ENCODE peak calls at places on chromosomes 1 and 21, in seven cellular contexts. R is GM20000, E is foreskin fibroblast, T is body of pancreas, L is fibroblast of mammary gland, S is OCI-LY7, Z is neural crest cell. A is an unnamed sample.

GRCh38 chr1:70487910-70488665 is 77.0 kb downstream of the CTH start:
- DNase-seq in R (peak; percentile 46), T (peak; percentile 49), L (peak; percentile 58), S (peak; percentile 56), E (peak; percentile 52), Z (peak; percentile 16), A (peak; percentile 25)

GRCh38 chr1:225427249-225428065 is at the start of gene LBR:
- DNase-seq in E (peak; percentile 61), S (no peak), R (no peak), L (no peak), T (no peak), Z (peak; percentile 37), A (no peak)

GRCh38 chr1:248406721-248407692 is 4.2 kb downstream of the OR2T1 start:
- DNase-seq in R (no peak), Z (no peak), S (no peak), E (no peak), T (no peak), L (no peak), A (no peak)

GRCh38 chr1:111956155-111956817 is 33.2 kb downstream of the KCND3 start:
- DNase-seq in E (no peak), T (peak; percentile 70), L (no peak), Z (no peak), R (no peak), S (no peak), A (no peak)

GRCh38 chr1:166166400-166166699 is 451 bp downstream of the FAM78B start:
- DNase-seq in R (no peak), S (no peak), T (no peak), L (no peak), E (no peak), Z (no peak), A (no peak)

GRCh38 chr1:26327956-26328362 is 10.2 kb downstream of the CD52 start:
- DNase-seq in Z (no peak), E (no peak), R (no peak), L (no peak), S (peak; percentile 79), T (no peak), A (no peak)

GRCh38 chr21:34801519-34802132 is 132.8 kb downstream of the CLIC6 start:
- DNase-seq in L (peak; percentile 46), S (peak; percentile 48), R (peak; percentile 73), T (no peak), Z (no peak), E (peak; percentile 56), A (no peak)

GRCh38 chr21:34639882-34640788 is 25.2 kb upstream of the RCAN1 start:
- DNase-seq in T (no peak), S (no peak), E (peak; percentile 10), Z (no peak), R (peak; percentile 49), L (peak; percentile 29), A (no peak)

GRCh38 chr1:204363335-204364114 is 3.8 kb upstream of the PLEKHA6 start:
- DNase-seq in Z (peak; percentile 64), S (peak; percentile 78), L (peak; percentile 72), T (peak; percentile 75), E (peak; percentile 83), R (peak; percentile 84), A (peak; percentile 70)

GRCh38 chr1:204285438-204286322 is 71.9 kb upstream of the GOLT1A start:
- DNase-seq in E (no peak), S (no peak), L (no peak), R (no peak), Z (no peak), T (no peak), A (no peak)

GRCh38 chr1:6415979-6416656 is 3.6 kb downstream of the HES2 start:
- DNase-seq in E (no peak), Z (no peak), L (no peak), T (no peak), R (no peak), S (no peak), A (no peak)

GRCh38 chr1:15736666-15737229 is 690 bp downstream of the SLC25A34 start:
- DNase-seq in E (no peak), R (no peak), T (peak; percentile 51), Z (no peak), L (no peak), S (no peak), A (no peak)

GRCh38 chr1:223712856-223713494 is 636 bp downstream of the CAPN2 start:
- DNase-seq in S (no peak), T (no peak), Z (no peak), E (peak; percentile 37), R (peak; percentile 44), L (no peak), A (no peak)

GRCh38 chr1:107739183-107739582 is 225.8 kb downstream of the VAV3 start:
- DNase-seq in S (peak; percentile 44), Z (no peak), E (no peak), L (no peak), T (peak; percentile 2), R (no peak), A (peak; percentile 18)

GRCh38 chr1:73033637-73034036 is 751.3 kb upstream of the NEGR1 start:
- DNase-seq in R (no peak), L (no peak), E (no peak), T (no peak), S (no peak), Z (no peak), A (no peak)

GRCh38 chr1:199742547-199742946 is 285.0 kb upstream of the NR5A2 start:
- DNase-seq in L (peak; percentile 94), Z (no peak), R (no peak), T (peak; percentile 28), E (peak; percentile 90), S (no peak), A (no peak)

GRCh38 chr1:178055093-178055492 is 38.8 kb upstream of the RASAL2 start:
- DNase-seq in T (peak; percentile 40), R (no peak), E (peak; percentile 57), Z (peak; percentile 14), L (peak; percentile 48), S (peak; percentile 4), A (peak; percentile 57)

GRCh38 chr21:35063428-35064172 is 14.5 kb upstream of the RUNX1 start:
- DNase-seq in E (no peak), S (no peak), Z (no peak), R (no peak), T (peak; percentile 33), L (no peak), A (no peak)

GRCh38 chr1:117392776-117393175 is 25.5 kb downstream of the MAN1A2 start:
- DNase-seq in R (no peak), T (no peak), E (no peak), Z (no peak), L (no peak), S (no peak), A (no peak)

GRCh38 chr1:247286134-247286670 is 30.3 kb downstream of the VN1R5 start:
- DNase-seq in R (no peak), Z (no peak), E (no peak), S (no peak), L (no peak), T (no peak), A (no peak)

GRCh38 chr1:179775009-179775408 is 31.9 kb downstream of the FAM163A start:
- DNase-seq in S (no peak), E (no peak), Z (no peak), R (no peak), L (no peak), T (no peak), A (no peak)

GRCh38 chr1:22553104-22553880 is 10.0 kb upstream of the EPHA8 start:
- DNase-seq in Z (no peak), R (no peak), E (no peak), T (peak; percentile 57), L (no peak), S (no peak), A (no peak)

GRCh38 chr1:183983371-183984105 is 54.0 kb downstream of the COLGALT2 start:
- DNase-seq in R (no peak), E (peak; percentile 66), L (no peak), S (no peak), Z (no peak), T (no peak), A (no peak)

GRCh38 chr21:15171546-15171945 is 106.7 kb upstream of the NRIP1 start:
- DNase-seq in T (no peak), S (no peak), L (no peak), Z (no peak), E (no peak), R (no peak), A (no peak)

GRCh38 chr1:10050611-10051010 is 17.9 kb downstream of the UBE4B start:
- DNase-seq in Z (no peak), L (no peak), T (no peak), S (no peak), E (no peak), R (no peak), A (no peak)

GRCh38 chr1:215146252-215146975 is 63.9 kb downstream of the KCNK2 start:
- DNase-seq in Z (peak; percentile 7), L (peak; percentile 67), E (peak; percentile 67), T (peak; percentile 22), S (no peak), R (no peak), A (peak; percentile 69)

GRCh38 chr21:39037807-39038405 is 145.3 kb downstream of the PSMG1 start:
- DNase-seq in R (no peak), T (no peak), Z (no peak), E (no peak), L (peak; percentile 25), S (no peak), A (no peak)
- TF ChIP-seq CTCF in R (no peak), T (no peak), Z (no peak), E (no peak), L (no peak), S (peak; percentile 50), A (no peak)

GRCh38 chr1:235918032-235918431 is 51.3 kb upstream of the LYST start:
- DNase-seq in R (no peak), L (no peak), E (peak; percentile 47), S (no peak), Z (no peak), T (no peak), A (no peak)
- TF ChIP-seq CTCF in R (no peak), L (no peak), E (no peak), S (no peak), Z (no peak), T (no peak), A (no peak)

GRCh38 chr21:45291613-45292398 is 4.1 kb upstream of the POFUT2 start:
- DNase-seq in E (no peak), T (no peak), L (no peak), Z (no peak), S (no peak), R (no peak), A (no peak)

GRCh38 chr21:45289134-45289533 is 1.4 kb upstream of the POFUT2 start:
- DNase-seq in T (no peak), Z (no peak), S (no peak), E (no peak), L (no peak), R (no peak), A (no peak)

GRCh38 chr21:45288441-45288841 is 746 bp upstream of the POFUT2 start:
- DNase-seq in L (no peak), S (no peak), Z (no peak), R (no peak), E (no peak), T (no peak), A (no peak)

GRCh38 chr21:45290948-45291612 is 3.4 kb upstream of the POFUT2 start:
- DNase-seq in R (no peak), Z (no peak), T (no peak), S (no peak), E (peak; percentile 42), L (peak; percentile 67), A (no peak)

GRCh38 chr21:45289655-45290515 is 2.2 kb upstream of the POFUT2 start:
- DNase-seq in R (no peak), L (peak; percentile 38), E (peak; percentile 49), Z (no peak), S (no peak), T (no peak), A (no peak)
- TF ChIP-seq CTCF in R (no peak), L (peak; percentile 28), E (peak; percentile 39), Z (peak; percentile 46), S (peak; percentile 18), T (no peak), A (no peak)

GRCh38 chr1:3349161-3349967 is 105.1 kb upstream of the ARHGEF16 start:
- DNase-seq in L (no peak), E (no peak), Z (peak; percentile 41), S (no peak), R (no peak), T (no peak), A (no peak)
- TF ChIP-seq CTCF in L (peak; percentile 5), E (no peak), Z (peak; percentile 41), S (no peak), R (no peak), T (no peak), A (no peak)

A was measured in HL-60.